ENCODE peak calls at places on chromosome 7, in seven cellular contexts. S is CD8-positive, alpha-beta memory T cell; A is H1; P is CD8-positive, alpha-beta T cell; T is astrocyte of the spinal cord; J is mucosa of descending colon; G is body of pancreas. F is an unnamed sample.

GRCh38 chr7:122137291-122138077 is 6.6 kb downstream of the AASS start:
- DNase-seq in A (no peak), G (no peak), S (no peak), P (no peak), T (peak), J (no peak), F (no peak)

GRCh38 chr7:12674861-12675260 is 12.6 kb upstream of the ARL4A start:
- DNase-seq in A (peak), T (peak), P (peak), S (peak), J (no peak), G (peak), F (peak)

GRCh38 chr7:1567893-1568292 is 1.9 kb downstream of the PSMG3 start:
- DNase-seq in A (no peak), P (peak), T (peak), G (no peak), S (no peak), J (peak), F (peak)

GRCh38 chr7:42059275-42059674 is 177.7 kb downstream of the GLI3 start:
- DNase-seq in G (no peak), S (no peak), T (no peak), A (no peak), P (no peak), J (no peak), F (no peak)

GRCh38 chr7:82375068-82375467 is 68.5 kb downstream of the CACNA2D1 start:
- DNase-seq in A (no peak), G (no peak), S (no peak), T (no peak), J (no peak), P (no peak), F (no peak)

GRCh38 chr7:91425149-91425548 is 160.9 kb downstream of the FZD1 start:
- DNase-seq in A (no peak), P (no peak), T (no peak), J (no peak), S (no peak), G (no peak), F (no peak)

GRCh38 chr7:105643384-105643783 is 62.1 kb upstream of the EFCAB10 start:
- DNase-seq in T (no peak), S (no peak), J (no peak), P (no peak), G (no peak), A (peak), F (no peak)

GRCh38 chr7:47281161-47281560 is 300.8 kb downstream of the TNS3 start:
- DNase-seq in T (no peak), A (no peak), G (no peak), S (no peak), P (no peak), J (no peak), F (no peak)

GRCh38 chr7:1691601-1692499 is 21.8 kb downstream of the ELFN1 start:
- DNase-seq in J (peak), A (peak), G (peak), P (no peak), S (no peak), T (no peak), F (no peak)

GRCh38 chr7:1713502-1714484 is 43.7 kb downstream of the ELFN1 start:
- DNase-seq in A (no peak), P (no peak), J (no peak), S (no peak), T (no peak), G (peak), F (no peak)

GRCh38 chr7:2233876-2234275 is 1.1 kb upstream of the MAD1L1 start:
- DNase-seq in A (no peak), J (no peak), S (no peak), T (peak), P (no peak), G (no peak), F (no peak)

GRCh38 chr7:47143344-47143743 is 438.6 kb downstream of the TNS3 start:
- DNase-seq in S (no peak), G (no peak), P (no peak), A (no peak), T (peak), J (no peak), F (peak)

GRCh38 chr7:25407932-25408480 is 179.7 kb upstream of the NPVF start:
- DNase-seq in A (no peak), T (no peak), S (no peak), J (no peak), G (no peak), P (no peak), F (no peak)

GRCh38 chr7:106986450-106986977 is 58.0 kb upstream of the PRKAR2B start:
- DNase-seq in A (no peak), G (no peak), J (no peak), S (no peak), T (no peak), P (no peak), F (no peak)

GRCh38 chr7:121945849-121946238 is 72.9 kb downstream of the PTPRZ1 start:
- DNase-seq in G (no peak), P (no peak), S (no peak), A (no peak), T (no peak), J (no peak), F (no peak)

GRCh38 chr7:151405056-151405455 is 4.8 kb downstream of the WDR86 start:
- DNase-seq in P (no peak), A (no peak), J (no peak), G (no peak), T (no peak), S (no peak), F (no peak)

GRCh38 chr7:157760004-157760730 is 423.4 kb downstream of the DNAJB6 start:
- DNase-seq in J (no peak), P (no peak), S (no peak), A (no peak), T (no peak), G (no peak), F (no peak)

GRCh38 chr7:30869794-30870491 is 41.7 kb upstream of the AQP1 start:
- DNase-seq in G (no peak), S (no peak), J (no peak), A (no peak), P (no peak), T (no peak), F (no peak)

GRCh38 chr7:87328281-87328680 is 17.2 kb upstream of the CROT start:
- DNase-seq in J (no peak), G (no peak), P (no peak), A (no peak), T (peak), S (no peak), F (no peak)

GRCh38 chr7:29987083-29987482 is 2.5 kb downstream of the SCRN1 start:
- DNase-seq in J (no peak), S (no peak), G (no peak), P (no peak), T (peak), A (no peak), F (no peak)

GRCh38 chr7:107248551-107249316 is 79.9 kb downstream of the HBP1 start:
- DNase-seq in J (no peak), T (no peak), A (no peak), G (no peak), P (no peak), S (no peak), F (no peak)

GRCh38 chr7:94701555-94701973 is 45.6 kb upstream of the SGCE start:
- DNase-seq in A (no peak), G (peak), P (no peak), T (peak), J (no peak), S (no peak), F (no peak)

GRCh38 chr7:92745241-92745640 is 91.1 kb downstream of the CDK6 start:
- DNase-seq in A (no peak), T (no peak), S (no peak), G (no peak), P (no peak), J (no peak), F (no peak)

GRCh38 chr7:46389131-46389530 is 468.1 kb upstream of the IGFBP3 start:
- DNase-seq in S (no peak), A (no peak), J (no peak), P (no peak), G (no peak), T (no peak), F (no peak)

GRCh38 chr7:142807855-142808460 is 37.2 kb downstream of the PRSS2 start:
- DNase-seq in J (no peak), T (peak), S (peak), A (no peak), G (no peak), P (peak), F (no peak)

GRCh38 chr7:102028206-102028826 is 210.9 kb downstream of the CUX1 start:
- DNase-seq in A (no peak), P (no peak), J (no peak), S (no peak), T (no peak), G (no peak), F (no peak)

GRCh38 chr7:158574308-158575036 is 13.2 kb downstream of the PTPRN2 start:
- DNase-seq in S (no peak), G (no peak), A (no peak), T (no peak), J (no peak), P (no peak), F (no peak)

GRCh38 chr7:26346611-26347200 is 55.0 kb downstream of the SNX10 start:
- DNase-seq in T (no peak), A (no peak), J (peak), P (no peak), G (peak), S (no peak), F (no peak)

GRCh38 chr7:132518102-132518838 is 58.0 kb downstream of the PLXNA4 start:
- DNase-seq in P (no peak), T (no peak), S (no peak), J (no peak), G (no peak), A (peak), F (no peak)

GRCh38 chr7:15581352-15581951 is 19.6 kb upstream of the AGMO start:
- DNase-seq in A (no peak), G (no peak), P (no peak), T (no peak), S (no peak), J (no peak), F (no peak)

GRCh38 chr7:12315049-12315448 is 88.6 kb downstream of the VWDE start:
- DNase-seq in A (no peak), T (no peak), P (no peak), S (no peak), J (no peak), G (no peak), F (no peak)

GRCh38 chr7:27651702-27652101 is 11.0 kb downstream of the HIBADH start:
- DNase-seq in J (no peak), A (no peak), S (no peak), T (peak), P (no peak), G (no peak), F (no peak)

GRCh38 chr7:74355091-74355490 is 65.9 kb downstream of the CLIP2 start:
- DNase-seq in T (peak), A (no peak), S (no peak), J (no peak), P (no peak), G (peak), F (peak)

GRCh38 chr7:151447312-151447711 is 7.4 kb upstream of the CRYGN start:
- DNase-seq in G (no peak), P (no peak), J (no peak), S (no peak), T (no peak), A (no peak), F (no peak)

GRCh38 chr7:40177071-40177470 is 42.3 kb downstream of the SUGCT start:
- DNase-seq in A (peak), J (no peak), T (no peak), P (no peak), S (no peak), G (no peak), F (no peak)

GRCh38 chr7:138565451-138566114 is 105.5 kb downstream of the TRIM24 start:
- DNase-seq in G (no peak), P (no peak), S (no peak), J (no peak), T (peak), A (no peak), F (peak)

GRCh38 chr7:39353615-39354376 is 212.4 kb upstream of the YAE1 start:
- DNase-seq in T (peak), A (peak), G (peak), S (no peak), J (peak), P (no peak), F (peak)

GRCh38 chr7:34160261-34160752 is 255.0 kb downstream of the BMPER start:
- DNase-seq in A (no peak), J (no peak), T (peak), S (no peak), P (no peak), G (no peak), F (peak)

GRCh38 chr7:41881313-41882130 is 178.6 kb upstream of the INHBA start:
- DNase-seq in G (peak), P (peak), T (no peak), J (peak), S (peak), A (no peak), F (no peak)

GRCh38 chr7:154927624-154928125 is 75.2 kb downstream of the PAXIP1 start:
- DNase-seq in G (peak), T (peak), S (peak), J (no peak), P (peak), A (peak), F (peak)

GRCh38 chr7:154931906-154932305 is 71.0 kb downstream of the PAXIP1 start:
- DNase-seq in G (no peak), T (peak), J (no peak), P (no peak), A (no peak), S (no peak), F (no peak)

GRCh38 chr7:154929006-154929726 is 73.8 kb downstream of the PAXIP1 start:
- DNase-seq in J (no peak), T (no peak), G (no peak), P (no peak), A (no peak), S (no peak), F (no peak)

GRCh38 chr7:154928136-154929005 is 74.6 kb downstream of the PAXIP1 start:
- DNase-seq in T (peak), G (peak), S (peak), P (peak), A (no peak), J (no peak), F (peak)
- H3K4me3 ChIP-seq in T (peak), G (peak), S (peak), P (peak), A (no peak), J (peak), F (peak)

GRCh38 chr7:104207348-104207730 is 474 bp downstream of the ORC5 start:
- DNase-seq in T (peak), S (peak), J (no peak), A (no peak), G (no peak), P (peak), F (no peak)

GRCh38 chr7:104207731-104208420 is at the start of gene ORC5:
- DNase-seq in A (peak), S (peak), G (peak), P (peak), J (peak), T (peak), F (peak)

GRCh38 chr7:104209063-104209462 is 1.2 kb upstream of the ORC5 start:
- DNase-seq in J (no peak), S (no peak), A (no peak), P (no peak), T (no peak), G (no peak), F (no peak)

GRCh38 chr7:104208421-104208780 is 588 bp upstream of the ORC5 start:
- DNase-seq in G (no peak), T (no peak), J (no peak), A (no peak), S (no peak), P (no peak), F (no peak)

DNA sequence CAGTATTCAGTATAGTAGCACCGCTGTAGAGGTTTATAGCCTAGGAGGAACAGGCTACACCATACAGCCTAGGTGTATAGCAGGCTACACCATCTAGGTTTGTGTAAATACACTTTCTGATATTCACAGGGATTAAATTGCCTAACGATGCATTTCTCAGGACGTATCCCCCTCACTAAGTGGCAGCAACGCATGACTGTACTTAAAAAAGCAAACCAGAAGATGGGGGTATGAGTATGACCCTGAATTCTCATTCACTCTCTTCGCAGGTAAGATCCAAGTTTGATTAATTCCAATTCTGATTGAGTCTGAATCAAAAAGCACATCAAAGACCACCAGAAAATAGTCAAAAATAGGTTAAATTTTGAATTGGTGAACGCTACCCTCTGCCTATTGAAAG is 972 bp downstream of the ORC5 start:
- DNase-seq in A (no peak), S (no peak), J (no peak), T (no peak), P (no peak), G (no peak), F (no peak)
- H3K4me3 ChIP-seq in A (peak), S (peak), J (no peak), T (peak), P (peak), G (peak), F (peak)

GRCh38 chr7:64947252-64948000 is 43.4 kb downstream of the ZNF117 start:
- DNase-seq in P (no peak), A (peak), T (no peak), S (no peak), G (no peak), J (no peak), F (no peak)
- H3K4me3 ChIP-seq in P (no peak), A (peak), T (peak), S (no peak), G (peak), J (no peak), F (peak)

GRCh38 chr7:37206192-37206591 is 242.5 kb downstream of the ELMO1 start:
- DNase-seq in J (no peak), G (no peak), A (no peak), T (no peak), P (no peak), S (no peak), F (no peak)
- H3K4me3 ChIP-seq in J (no peak), G (no peak), A (no peak), T (no peak), P (no peak), S (no peak), F (no peak)